ENCODE peak calls at places on chromosomes 11 and 22, in eight cellular contexts. One of them, this sample, is unnamed.
A peak's percentile ranks its signal among the peaks of the same experiment; 100 is the strongest.

GRCh38 chr11:3707176-3707575 is 36.0 kb upstream of the CHRNA10 start:
- DNase-seq in KBM-7: no peak
- DNase-seq in cardiac fibroblast: no peak
- DNase-seq in T-cell: no peak
- DNase-seq in Calu3: no peak
- DNase-seq in stimulated activated CD8-positive, alpha-beta memory T cell treated with anti-CD3 and anti-CD28 coated beads, Interleukin-15, amount 100 ng/mL, for 4 hours: no peak
- DNase-seq in activated CD8-positive, alpha-beta memory T cell treated with anti-CD3 and anti-CD28 coated beads, Interleukin-2, amount 50 U/mL, for 48 hours: no peak
- DNase-seq in activated CD4-positive, alpha-beta T cell treated with anti-CD3 and anti-CD28 coated beads, Interleukin-2, amount 50 U/mL, for 1 hour: no peak
- DNase-seq in this sample: no peak

GRCh38 chr11:95230054-95231034 is 658 bp downstream of the SESN3 start:
- DNase-seq in cardiac fibroblast: peak; percentile 36
- DNase-seq in Calu3: peak; percentile 8
- DNase-seq in T-cell: no peak
- DNase-seq in stimulated activated CD8-positive, alpha-beta memory T cell treated with anti-CD3 and anti-CD28 coated beads, Interleukin-15, amount 100 ng/mL, for 4 hours: no peak
- DNase-seq in KBM-7: peak; percentile 33
- DNase-seq in activated CD8-positive, alpha-beta memory T cell treated with anti-CD3 and anti-CD28 coated beads, Interleukin-2, amount 50 U/mL, for 48 hours: peak; percentile 64
- DNase-seq in activated CD4-positive, alpha-beta T cell treated with anti-CD3 and anti-CD28 coated beads, Interleukin-2, amount 50 U/mL, for 1 hour: peak; percentile 13
- DNase-seq in this sample: peak; percentile 19

GRCh38 chr22:25062378-25063095 is 110.0 kb downstream of the KIAA1671 start:
- DNase-seq in activated CD8-positive, alpha-beta memory T cell treated with anti-CD3 and anti-CD28 coated beads, Interleukin-2, amount 50 U/mL, for 48 hours: no peak
- DNase-seq in stimulated activated CD8-positive, alpha-beta memory T cell treated with anti-CD3 and anti-CD28 coated beads, Interleukin-15, amount 100 ng/mL, for 4 hours: peak; percentile 42
- DNase-seq in KBM-7: peak; percentile 11
- DNase-seq in activated CD4-positive, alpha-beta T cell treated with anti-CD3 and anti-CD28 coated beads, Interleukin-2, amount 50 U/mL, for 1 hour: peak; percentile 83
- DNase-seq in T-cell: peak; percentile 86
- DNase-seq in Calu3: no peak
- DNase-seq in cardiac fibroblast: no peak
- DNase-seq in this sample: peak; percentile 47

GRCh38 chr11:61056566-61056965 is 45.7 kb upstream of the CD5 start:
- DNase-seq in activated CD8-positive, alpha-beta memory T cell treated with anti-CD3 and anti-CD28 coated beads, Interleukin-2, amount 50 U/mL, for 48 hours: peak; percentile 50
- DNase-seq in activated CD4-positive, alpha-beta T cell treated with anti-CD3 and anti-CD28 coated beads, Interleukin-2, amount 50 U/mL, for 1 hour: no peak
- DNase-seq in cardiac fibroblast: no peak
- DNase-seq in stimulated activated CD8-positive, alpha-beta memory T cell treated with anti-CD3 and anti-CD28 coated beads, Interleukin-15, amount 100 ng/mL, for 4 hours: no peak
- DNase-seq in Calu3: no peak
- DNase-seq in KBM-7: no peak
- DNase-seq in T-cell: no peak
- DNase-seq in this sample: no peak

GRCh38 chr11:134742956-134743808 is 331.1 kb upstream of the B3GAT1 start:
- DNase-seq in T-cell: no peak
- DNase-seq in activated CD8-positive, alpha-beta memory T cell treated with anti-CD3 and anti-CD28 coated beads, Interleukin-2, amount 50 U/mL, for 48 hours: no peak
- DNase-seq in KBM-7: no peak
- DNase-seq in activated CD4-positive, alpha-beta T cell treated with anti-CD3 and anti-CD28 coated beads, Interleukin-2, amount 50 U/mL, for 1 hour: no peak
- DNase-seq in cardiac fibroblast: no peak
- DNase-seq in Calu3: no peak
- DNase-seq in stimulated activated CD8-positive, alpha-beta memory T cell treated with anti-CD3 and anti-CD28 coated beads, Interleukin-15, amount 100 ng/mL, for 4 hours: no peak
- DNase-seq in this sample: no peak

GRCh38 chr22:27597703-27598444 is 203.7 kb downstream of the MN1 start:
- DNase-seq in Calu3: peak; percentile 24
- DNase-seq in T-cell: no peak
- DNase-seq in activated CD4-positive, alpha-beta T cell treated with anti-CD3 and anti-CD28 coated beads, Interleukin-2, amount 50 U/mL, for 1 hour: no peak
- DNase-seq in stimulated activated CD8-positive, alpha-beta memory T cell treated with anti-CD3 and anti-CD28 coated beads, Interleukin-15, amount 100 ng/mL, for 4 hours: no peak
- DNase-seq in KBM-7: no peak
- DNase-seq in activated CD8-positive, alpha-beta memory T cell treated with anti-CD3 and anti-CD28 coated beads, Interleukin-2, amount 50 U/mL, for 48 hours: no peak
- DNase-seq in cardiac fibroblast: no peak
- DNase-seq in this sample: peak; percentile 66

GRCh38 chr22:50469377-50470305 is 5.2 kb downstream of the SBF1 start:
- DNase-seq in KBM-7: peak; percentile 94
- DNase-seq in activated CD8-positive, alpha-beta memory T cell treated with anti-CD3 and anti-CD28 coated beads, Interleukin-2, amount 50 U/mL, for 48 hours: peak; percentile 94
- DNase-seq in activated CD4-positive, alpha-beta T cell treated with anti-CD3 and anti-CD28 coated beads, Interleukin-2, amount 50 U/mL, for 1 hour: peak; percentile 97
- DNase-seq in Calu3: peak; percentile 94
- DNase-seq in cardiac fibroblast: peak; percentile 16
- DNase-seq in stimulated activated CD8-positive, alpha-beta memory T cell treated with anti-CD3 and anti-CD28 coated beads, Interleukin-15, amount 100 ng/mL, for 4 hours: peak; percentile 96
- DNase-seq in T-cell: peak; percentile 97
- DNase-seq in this sample: peak; percentile 94

GRCh38 chr22:45541580-45541979 is 38.9 kb downstream of the FBLN1 start:
- DNase-seq in activated CD8-positive, alpha-beta memory T cell treated with anti-CD3 and anti-CD28 coated beads, Interleukin-2, amount 50 U/mL, for 48 hours: no peak
- DNase-seq in T-cell: no peak
- DNase-seq in cardiac fibroblast: no peak
- DNase-seq in stimulated activated CD8-positive, alpha-beta memory T cell treated with anti-CD3 and anti-CD28 coated beads, Interleukin-15, amount 100 ng/mL, for 4 hours: no peak
- DNase-seq in KBM-7: no peak
- DNase-seq in Calu3: no peak
- DNase-seq in activated CD4-positive, alpha-beta T cell treated with anti-CD3 and anti-CD28 coated beads, Interleukin-2, amount 50 U/mL, for 1 hour: no peak
- DNase-seq in this sample: no peak

GRCh38 chr11:34266090-34266912 is 91.5 kb downstream of the ABTB2 start:
- DNase-seq in stimulated activated CD8-positive, alpha-beta memory T cell treated with anti-CD3 and anti-CD28 coated beads, Interleukin-15, amount 100 ng/mL, for 4 hours: no peak
- DNase-seq in KBM-7: peak; percentile 87
- DNase-seq in activated CD8-positive, alpha-beta memory T cell treated with anti-CD3 and anti-CD28 coated beads, Interleukin-2, amount 50 U/mL, for 48 hours: no peak
- DNase-seq in cardiac fibroblast: peak; percentile 95
- DNase-seq in T-cell: no peak
- DNase-seq in Calu3: peak; percentile 53
- DNase-seq in activated CD4-positive, alpha-beta T cell treated with anti-CD3 and anti-CD28 coated beads, Interleukin-2, amount 50 U/mL, for 1 hour: no peak
- DNase-seq in this sample: no peak

GRCh38 chr11:34206598-34207300 is 101.3 kb downstream of the NAT10 start:
- DNase-seq in Calu3: no peak
- DNase-seq in stimulated activated CD8-positive, alpha-beta memory T cell treated with anti-CD3 and anti-CD28 coated beads, Interleukin-15, amount 100 ng/mL, for 4 hours: no peak
- DNase-seq in KBM-7: peak; percentile 71
- DNase-seq in cardiac fibroblast: no peak
- DNase-seq in activated CD4-positive, alpha-beta T cell treated with anti-CD3 and anti-CD28 coated beads, Interleukin-2, amount 50 U/mL, for 1 hour: no peak
- DNase-seq in activated CD8-positive, alpha-beta memory T cell treated with anti-CD3 and anti-CD28 coated beads, Interleukin-2, amount 50 U/mL, for 48 hours: no peak
- DNase-seq in T-cell: no peak
- DNase-seq in this sample: peak; percentile 58

GRCh38 chr11:79087238-79087956 is 353.4 kb downstream of the TENM4 start:
- DNase-seq in T-cell: no peak
- DNase-seq in activated CD8-positive, alpha-beta memory T cell treated with anti-CD3 and anti-CD28 coated beads, Interleukin-2, amount 50 U/mL, for 48 hours: no peak
- DNase-seq in cardiac fibroblast: peak; percentile 83
- DNase-seq in stimulated activated CD8-positive, alpha-beta memory T cell treated with anti-CD3 and anti-CD28 coated beads, Interleukin-15, amount 100 ng/mL, for 4 hours: no peak
- DNase-seq in KBM-7: no peak
- DNase-seq in activated CD4-positive, alpha-beta T cell treated with anti-CD3 and anti-CD28 coated beads, Interleukin-2, amount 50 U/mL, for 1 hour: no peak
- DNase-seq in Calu3: no peak
- DNase-seq in this sample: peak; percentile 56

GRCh38 chr11:57251037-57251436 is 14.0 kb upstream of the APLNR start:
- DNase-seq in activated CD4-positive, alpha-beta T cell treated with anti-CD3 and anti-CD28 coated beads, Interleukin-2, amount 50 U/mL, for 1 hour: no peak
- DNase-seq in T-cell: no peak
- DNase-seq in Calu3: no peak
- DNase-seq in cardiac fibroblast: no peak
- DNase-seq in KBM-7: no peak
- DNase-seq in activated CD8-positive, alpha-beta memory T cell treated with anti-CD3 and anti-CD28 coated beads, Interleukin-2, amount 50 U/mL, for 48 hours: no peak
- DNase-seq in stimulated activated CD8-positive, alpha-beta memory T cell treated with anti-CD3 and anti-CD28 coated beads, Interleukin-15, amount 100 ng/mL, for 4 hours: no peak
- DNase-seq in this sample: no peak

GRCh38 chr22:50695421-50696250 is 23.0 kb downstream of the SHANK3 start:
- DNase-seq in T-cell: no peak
- DNase-seq in stimulated activated CD8-positive, alpha-beta memory T cell treated with anti-CD3 and anti-CD28 coated beads, Interleukin-15, amount 100 ng/mL, for 4 hours: no peak
- DNase-seq in activated CD8-positive, alpha-beta memory T cell treated with anti-CD3 and anti-CD28 coated beads, Interleukin-2, amount 50 U/mL, for 48 hours: no peak
- DNase-seq in KBM-7: no peak
- DNase-seq in Calu3: no peak
- DNase-seq in cardiac fibroblast: no peak
- DNase-seq in activated CD4-positive, alpha-beta T cell treated with anti-CD3 and anti-CD28 coated beads, Interleukin-2, amount 50 U/mL, for 1 hour: no peak
- DNase-seq in this sample: no peak

GRCh38 chr22:27670701-27671412 is 130.7 kb downstream of the MN1 start:
- DNase-seq in Calu3: peak; percentile 88
- DNase-seq in T-cell: no peak
- DNase-seq in cardiac fibroblast: peak; percentile 56
- DNase-seq in stimulated activated CD8-positive, alpha-beta memory T cell treated with anti-CD3 and anti-CD28 coated beads, Interleukin-15, amount 100 ng/mL, for 4 hours: no peak
- DNase-seq in activated CD4-positive, alpha-beta T cell treated with anti-CD3 and anti-CD28 coated beads, Interleukin-2, amount 50 U/mL, for 1 hour: no peak
- DNase-seq in activated CD8-positive, alpha-beta memory T cell treated with anti-CD3 and anti-CD28 coated beads, Interleukin-2, amount 50 U/mL, for 48 hours: no peak
- DNase-seq in KBM-7: peak; percentile 39
- DNase-seq in this sample: peak; percentile 91

GRCh38 chr22:22061085-22062077 is 78.8 kb upstream of the TOP3B start:
- DNase-seq in cardiac fibroblast: peak; percentile 83
- DNase-seq in activated CD8-positive, alpha-beta memory T cell treated with anti-CD3 and anti-CD28 coated beads, Interleukin-2, amount 50 U/mL, for 48 hours: no peak
- DNase-seq in KBM-7: no peak
- DNase-seq in stimulated activated CD8-positive, alpha-beta memory T cell treated with anti-CD3 and anti-CD28 coated beads, Interleukin-15, amount 100 ng/mL, for 4 hours: no peak
- DNase-seq in T-cell: no peak
- DNase-seq in Calu3: no peak
- DNase-seq in activated CD4-positive, alpha-beta T cell treated with anti-CD3 and anti-CD28 coated beads, Interleukin-2, amount 50 U/mL, for 1 hour: no peak
- DNase-seq in this sample: no peak

GRCh38 chr11:67302571-67303131 is 679 bp upstream of the SSH3 start:
- DNase-seq in T-cell: no peak
- DNase-seq in stimulated activated CD8-positive, alpha-beta memory T cell treated with anti-CD3 and anti-CD28 coated beads, Interleukin-15, amount 100 ng/mL, for 4 hours: no peak
- DNase-seq in activated CD8-positive, alpha-beta memory T cell treated with anti-CD3 and anti-CD28 coated beads, Interleukin-2, amount 50 U/mL, for 48 hours: no peak
- DNase-seq in KBM-7: peak; percentile 83
- DNase-seq in cardiac fibroblast: peak; percentile 48
- DNase-seq in Calu3: peak; percentile 60
- DNase-seq in activated CD4-positive, alpha-beta T cell treated with anti-CD3 and anti-CD28 coated beads, Interleukin-2, amount 50 U/mL, for 1 hour: no peak
- DNase-seq in this sample: peak; percentile 89

GRCh38 chr22:27839261-27839660 is 37.7 kb upstream of the MN1 start:
- DNase-seq in stimulated activated CD8-positive, alpha-beta memory T cell treated with anti-CD3 and anti-CD28 coated beads, Interleukin-15, amount 100 ng/mL, for 4 hours: no peak
- DNase-seq in activated CD4-positive, alpha-beta T cell treated with anti-CD3 and anti-CD28 coated beads, Interleukin-2, amount 50 U/mL, for 1 hour: no peak
- DNase-seq in cardiac fibroblast: no peak
- DNase-seq in T-cell: no peak
- DNase-seq in activated CD8-positive, alpha-beta memory T cell treated with anti-CD3 and anti-CD28 coated beads, Interleukin-2, amount 50 U/mL, for 48 hours: peak; percentile 20
- DNase-seq in KBM-7: no peak
- DNase-seq in Calu3: no peak
- DNase-seq in this sample: no peak

GRCh38 chr11:94735907-94736306 is 32.2 kb upstream of the AMOTL1 start:
- DNase-seq in KBM-7: no peak
- DNase-seq in cardiac fibroblast: no peak
- DNase-seq in stimulated activated CD8-positive, alpha-beta memory T cell treated with anti-CD3 and anti-CD28 coated beads, Interleukin-15, amount 100 ng/mL, for 4 hours: no peak
- DNase-seq in activated CD8-positive, alpha-beta memory T cell treated with anti-CD3 and anti-CD28 coated beads, Interleukin-2, amount 50 U/mL, for 48 hours: no peak
- DNase-seq in T-cell: no peak
- DNase-seq in activated CD4-positive, alpha-beta T cell treated with anti-CD3 and anti-CD28 coated beads, Interleukin-2, amount 50 U/mL, for 1 hour: no peak
- DNase-seq in Calu3: no peak
- DNase-seq in this sample: no peak

GRCh38 chr11:128472128-128473110 is 114.9 kb downstream of the ETS1 start:
- DNase-seq in cardiac fibroblast: peak; percentile 53
- DNase-seq in KBM-7: no peak
- DNase-seq in Calu3: no peak
- DNase-seq in activated CD8-positive, alpha-beta memory T cell treated with anti-CD3 and anti-CD28 coated beads, Interleukin-2, amount 50 U/mL, for 48 hours: no peak
- DNase-seq in stimulated activated CD8-positive, alpha-beta memory T cell treated with anti-CD3 and anti-CD28 coated beads, Interleukin-15, amount 100 ng/mL, for 4 hours: peak; percentile 56
- DNase-seq in activated CD4-positive, alpha-beta T cell treated with anti-CD3 and anti-CD28 coated beads, Interleukin-2, amount 50 U/mL, for 1 hour: no peak
- DNase-seq in T-cell: no peak
- DNase-seq in this sample: no peak

GRCh38 chr11:86608251-86608799 is 64.1 kb downstream of the ME3 start:
- DNase-seq in stimulated activated CD8-positive, alpha-beta memory T cell treated with anti-CD3 and anti-CD28 coated beads, Interleukin-15, amount 100 ng/mL, for 4 hours: no peak
- DNase-seq in KBM-7: peak; percentile 73
- DNase-seq in Calu3: peak; percentile 52
- DNase-seq in T-cell: no peak
- DNase-seq in activated CD8-positive, alpha-beta memory T cell treated with anti-CD3 and anti-CD28 coated beads, Interleukin-2, amount 50 U/mL, for 48 hours: no peak
- DNase-seq in activated CD4-positive, alpha-beta T cell treated with anti-CD3 and anti-CD28 coated beads, Interleukin-2, amount 50 U/mL, for 1 hour: no peak
- DNase-seq in cardiac fibroblast: peak; percentile 88
- DNase-seq in this sample: peak; percentile 33

GRCh38 chr11:85165819-85166218 is 461.3 kb downstream of the DLG2 start:
- DNase-seq in activated CD4-positive, alpha-beta T cell treated with anti-CD3 and anti-CD28 coated beads, Interleukin-2, amount 50 U/mL, for 1 hour: no peak
- DNase-seq in T-cell: no peak
- DNase-seq in Calu3: no peak
- DNase-seq in cardiac fibroblast: no peak
- DNase-seq in KBM-7: no peak
- DNase-seq in stimulated activated CD8-positive, alpha-beta memory T cell treated with anti-CD3 and anti-CD28 coated beads, Interleukin-15, amount 100 ng/mL, for 4 hours: no peak
- DNase-seq in activated CD8-positive, alpha-beta memory T cell treated with anti-CD3 and anti-CD28 coated beads, Interleukin-2, amount 50 U/mL, for 48 hours: no peak
- DNase-seq in this sample: no peak

GRCh38 chr11:121367434-121367833 is 74.9 kb downstream of the SC5D start:
- DNase-seq in activated CD4-positive, alpha-beta T cell treated with anti-CD3 and anti-CD28 coated beads, Interleukin-2, amount 50 U/mL, for 1 hour: no peak
- DNase-seq in activated CD8-positive, alpha-beta memory T cell treated with anti-CD3 and anti-CD28 coated beads, Interleukin-2, amount 50 U/mL, for 48 hours: no peak
- DNase-seq in KBM-7: peak; percentile 48
- DNase-seq in stimulated activated CD8-positive, alpha-beta memory T cell treated with anti-CD3 and anti-CD28 coated beads, Interleukin-15, amount 100 ng/mL, for 4 hours: no peak
- DNase-seq in Calu3: no peak
- DNase-seq in cardiac fibroblast: peak; percentile 19
- DNase-seq in T-cell: peak; percentile 4
- DNase-seq in this sample: no peak

GRCh38 chr11:13772223-13773046 is 104.0 kb downstream of the FAR1 start:
- DNase-seq in cardiac fibroblast: peak; percentile 79
- DNase-seq in KBM-7: peak; percentile 74
- DNase-seq in stimulated activated CD8-positive, alpha-beta memory T cell treated with anti-CD3 and anti-CD28 coated beads, Interleukin-15, amount 100 ng/mL, for 4 hours: no peak
- DNase-seq in T-cell: peak; percentile 16
- DNase-seq in activated CD4-positive, alpha-beta T cell treated with anti-CD3 and anti-CD28 coated beads, Interleukin-2, amount 50 U/mL, for 1 hour: no peak
- DNase-seq in Calu3: peak; percentile 49
- DNase-seq in activated CD8-positive, alpha-beta memory T cell treated with anti-CD3 and anti-CD28 coated beads, Interleukin-2, amount 50 U/mL, for 48 hours: no peak
- DNase-seq in this sample: no peak

GRCh38 chr11:77049081-77049480 is 14.9 kb downstream of the B3GNT6 start:
- DNase-seq in Calu3: no peak
- DNase-seq in cardiac fibroblast: no peak
- DNase-seq in KBM-7: no peak
- DNase-seq in activated CD8-positive, alpha-beta memory T cell treated with anti-CD3 and anti-CD28 coated beads, Interleukin-2, amount 50 U/mL, for 48 hours: no peak
- DNase-seq in T-cell: no peak
- DNase-seq in stimulated activated CD8-positive, alpha-beta memory T cell treated with anti-CD3 and anti-CD28 coated beads, Interleukin-15, amount 100 ng/mL, for 4 hours: no peak
- DNase-seq in activated CD4-positive, alpha-beta T cell treated with anti-CD3 and anti-CD28 coated beads, Interleukin-2, amount 50 U/mL, for 1 hour: no peak
- DNase-seq in this sample: no peak

GRCh38 chr11:68314886-68315580 is 2.6 kb downstream of the LRP5 start:
- DNase-seq in T-cell: no peak
- DNase-seq in activated CD8-positive, alpha-beta memory T cell treated with anti-CD3 and anti-CD28 coated beads, Interleukin-2, amount 50 U/mL, for 48 hours: no peak
- DNase-seq in activated CD4-positive, alpha-beta T cell treated with anti-CD3 and anti-CD28 coated beads, Interleukin-2, amount 50 U/mL, for 1 hour: no peak
- DNase-seq in stimulated activated CD8-positive, alpha-beta memory T cell treated with anti-CD3 and anti-CD28 coated beads, Interleukin-15, amount 100 ng/mL, for 4 hours: no peak
- DNase-seq in cardiac fibroblast: peak; percentile 46
- DNase-seq in Calu3: peak; percentile 37
- DNase-seq in KBM-7: no peak
- DNase-seq in this sample: peak; percentile 59

GRCh38 chr22:27719535-27720227 is 81.9 kb downstream of the MN1 start:
- DNase-seq in stimulated activated CD8-positive, alpha-beta memory T cell treated with anti-CD3 and anti-CD28 coated beads, Interleukin-15, amount 100 ng/mL, for 4 hours: no peak
- DNase-seq in cardiac fibroblast: no peak
- DNase-seq in Calu3: no peak
- DNase-seq in activated CD4-positive, alpha-beta T cell treated with anti-CD3 and anti-CD28 coated beads, Interleukin-2, amount 50 U/mL, for 1 hour: no peak
- DNase-seq in T-cell: no peak
- DNase-seq in activated CD8-positive, alpha-beta memory T cell treated with anti-CD3 and anti-CD28 coated beads, Interleukin-2, amount 50 U/mL, for 48 hours: no peak
- DNase-seq in KBM-7: peak; percentile 42
- DNase-seq in this sample: peak; percentile 30

GRCh38 chr22:38751422-38752346 is 4.1 kb downstream of the SUN2 start:
- DNase-seq in cardiac fibroblast: no peak
- DNase-seq in Calu3: no peak
- DNase-seq in activated CD4-positive, alpha-beta T cell treated with anti-CD3 and anti-CD28 coated beads, Interleukin-2, amount 50 U/mL, for 1 hour: peak; percentile 65
- DNase-seq in T-cell: peak; percentile 78
- DNase-seq in activated CD8-positive, alpha-beta memory T cell treated with anti-CD3 and anti-CD28 coated beads, Interleukin-2, amount 50 U/mL, for 48 hours: peak; percentile 81
- DNase-seq in stimulated activated CD8-positive, alpha-beta memory T cell treated with anti-CD3 and anti-CD28 coated beads, Interleukin-15, amount 100 ng/mL, for 4 hours: peak; percentile 37
- DNase-seq in KBM-7: peak; percentile 94
- DNase-seq in this sample: no peak

GRCh38 chr11:66359662-66360087 is 11.9 kb downstream of the SLC29A2 start:
- DNase-seq in T-cell: no peak
- DNase-seq in cardiac fibroblast: no peak
- DNase-seq in activated CD4-positive, alpha-beta T cell treated with anti-CD3 and anti-CD28 coated beads, Interleukin-2, amount 50 U/mL, for 1 hour: no peak
- DNase-seq in Calu3: no peak
- DNase-seq in activated CD8-positive, alpha-beta memory T cell treated with anti-CD3 and anti-CD28 coated beads, Interleukin-2, amount 50 U/mL, for 48 hours: no peak
- DNase-seq in stimulated activated CD8-positive, alpha-beta memory T cell treated with anti-CD3 and anti-CD28 coated beads, Interleukin-15, amount 100 ng/mL, for 4 hours: no peak
- DNase-seq in KBM-7: no peak
- DNase-seq in this sample: peak; percentile 82

GRCh38 chr22:48489551-48490512 is 1337.8 kb downstream of the BRD1 start:
- DNase-seq in KBM-7: no peak
- DNase-seq in Calu3: no peak
- DNase-seq in cardiac fibroblast: peak; percentile 15
- DNase-seq in T-cell: no peak
- DNase-seq in activated CD4-positive, alpha-beta T cell treated with anti-CD3 and anti-CD28 coated beads, Interleukin-2, amount 50 U/mL, for 1 hour: no peak
- DNase-seq in activated CD8-positive, alpha-beta memory T cell treated with anti-CD3 and anti-CD28 coated beads, Interleukin-2, amount 50 U/mL, for 48 hours: peak; percentile 39
- DNase-seq in stimulated activated CD8-positive, alpha-beta memory T cell treated with anti-CD3 and anti-CD28 coated beads, Interleukin-15, amount 100 ng/mL, for 4 hours: no peak
- DNase-seq in this sample: peak; percentile 83

This sample was measured in H7.